ENCODE peak calls at places on chromosomes 13 and 19, in eight cellular contexts. T is tibial nerve, G is adrenal gland, R is progenitor cell of endocrine pancreas, Z is IMR-90, Y is left lung, X is mesothelial cell of epicardium, K is GM23338. O is an unnamed sample.

GRCh38 chr19:47608908-47609879 is at the start of gene BICRA:
- DNase-seq in T (peak), G (peak), R (peak), Z (peak), Y (peak), X (peak), K (peak), O (peak)

GRCh38 chr13:74026753-74027152 is 107.5 kb downstream of the KLF12 start:
- DNase-seq in T (no peak), G (no peak), R (no peak), Z (peak), Y (no peak), X (no peak), K (peak), O (peak)

GRCh38 chr19:5141278-5141925 is 172.5 kb downstream of the KDM4B start:
- DNase-seq in T (no peak), G (no peak), R (no peak), Z (peak), Y (peak), X (no peak), K (no peak), O (no peak)

GRCh38 chr19:17867087-17867486 is 4.7 kb upstream of the SLC5A5 start:
- DNase-seq in T (no peak), G (no peak), R (no peak), Z (no peak), Y (no peak), X (no peak), K (peak), O (no peak)

GRCh38 chr13:95298971-95299627 is 2.2 kb downstream of the ABCC4 start:
- DNase-seq in T (no peak), G (no peak), R (no peak), Z (peak), Y (no peak), X (no peak), K (no peak), O (no peak)

GRCh38 chr13:108083056-108083455 is 132.3 kb downstream of the LIG4 start:
- DNase-seq in T (no peak), G (no peak), R (no peak), Z (no peak), Y (no peak), X (no peak), K (peak), O (no peak)

GRCh38 chr13:94494021-94494420 is 14.5 kb upstream of the DCT start:
- DNase-seq in T (no peak), G (no peak), R (no peak), Z (no peak), Y (no peak), X (no peak), K (peak), O (no peak)

GRCh38 chr19:341386-342127 is 3.0 kb downstream of the MIER2 start:
- DNase-seq in T (no peak), G (no peak), R (no peak), Z (no peak), Y (peak), X (no peak), K (no peak), O (no peak)

GRCh38 chr19:4338441-4339350 is at the start of gene STAP2:
- DNase-seq in T (no peak), G (peak), R (no peak), Z (no peak), Y (peak), X (no peak), K (peak), O (peak)

GRCh38 chr13:92175330-92175729 is 776.9 kb downstream of the GPC5 start:
- DNase-seq in T (no peak), G (peak), R (no peak), Z (peak), Y (no peak), X (no peak), K (peak), O (peak)
- TF ChIP-seq CTCF in T (peak), G (peak), R (peak), Z (peak), Y (no peak), X (peak), K (peak), O (no peak)

DNA sequence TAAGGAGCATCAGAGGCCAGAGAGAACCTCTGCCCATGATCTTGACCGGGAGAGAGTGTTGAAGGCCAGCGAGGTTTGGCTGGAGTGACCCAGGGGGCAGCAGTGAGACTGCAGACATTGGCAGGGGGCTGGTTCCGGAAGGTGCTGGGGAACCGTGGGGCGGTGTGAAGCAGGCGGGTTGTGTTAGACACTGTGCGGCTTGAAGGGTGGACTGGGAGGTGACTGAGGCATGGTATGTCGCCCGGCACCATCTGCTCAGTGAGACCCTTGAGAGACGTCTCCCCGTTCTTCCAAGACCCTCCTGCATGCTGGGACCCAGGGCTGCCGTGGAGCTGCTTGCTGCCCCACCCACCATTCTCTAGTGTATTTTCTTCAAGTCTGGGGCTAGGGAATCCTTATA is 24.6 kb downstream of the CARM1 start:
- DNase-seq in T (no peak), G (no peak), R (no peak), Z (no peak), Y (no peak), X (no peak), K (peak), O (no peak)
- TF ChIP-seq CTCF in T (no peak), G (no peak), R (peak), Z (no peak), Y (no peak), X (no peak), K (peak), O (no peak)

GRCh38 chr13:39815345-39816111 is 160.1 kb downstream of the COG6 start:
- DNase-seq in T (no peak), G (no peak), R (no peak), Z (no peak), Y (no peak), X (no peak), K (no peak), O (no peak)
- TF ChIP-seq CTCF in T (no peak), G (no peak), R (no peak), Z (no peak), Y (no peak), X (no peak), K (no peak), O (no peak)

GRCh38 chr13:98804336-98804855 is 51.9 kb upstream of the SLC15A1 start:
- DNase-seq in T (no peak), G (no peak), R (no peak), Z (no peak), Y (no peak), X (no peak), K (no peak), O (no peak)
- TF ChIP-seq CTCF in T (no peak), G (no peak), R (no peak), Z (no peak), Y (no peak), X (no peak), K (no peak), O (no peak)

GRCh38 chr19:1843116-1843515 is 5.2 kb downstream of the REXO1 start:
- DNase-seq in T (no peak), G (no peak), R (no peak), Z (no peak), Y (no peak), X (no peak), K (no peak), O (no peak)
- TF ChIP-seq CTCF in T (no peak), G (no peak), R (no peak), Z (no peak), Y (no peak), X (no peak), K (no peak), O (no peak)

O was measured in endothelial cell.